ENCODE peak calls at places on chromosomes 12 and 14, in ten cellular contexts. O is tibial artery, J is neuronal stem cell, T is Peyer's patch, G is heart left ventricle, S is neural progenitor cell, W is testis, X is tibial nerve, L is aorta, M is adrenal gland. B is an unnamed sample.

GRCh38 chr14:94373708-94374107 is 14.7 kb downstream of the SERPINA1 start:
- DNase-seq in T (no peak), M (no peak), W (no peak), L (no peak), O (peak; percentile 44), G (no peak), J (no peak), X (peak; percentile 55), S (no peak), B (no peak)

GRCh38 chr12:19190292-19191031 is 60.9 kb downstream of the PLEKHA5 start:
- DNase-seq in L (no peak), W (no peak), M (no peak), G (no peak), O (no peak), T (no peak), J (no peak), S (no peak), X (no peak), B (no peak)

GRCh38 chr12:106744600-106744999 is 29.9 kb upstream of the RIC8B start:
- DNase-seq in J (no peak), M (no peak), S (no peak), L (no peak), W (no peak), X (no peak), T (no peak), G (no peak), O (no peak), B (no peak)

GRCh38 chr12:57094194-57095160 is 5.6 kb downstream of the NAB2 start:
- DNase-seq in J (no peak), G (peak; percentile 24), M (no peak), X (no peak), W (no peak), S (no peak), T (no peak), L (peak; percentile 73), O (no peak), B (no peak)

GRCh38 chr14:54129850-54130640 is 173.4 kb upstream of the BMP4 start:
- DNase-seq in M (no peak), J (no peak), G (no peak), O (no peak), T (no peak), S (no peak), X (no peak), W (no peak), L (no peak), B (no peak)

GRCh38 chr12:92505373-92506340 is 197.1 kb upstream of the PLEKHG7 start:
- DNase-seq in M (peak; percentile 44), X (peak; percentile 81), T (peak; percentile 68), L (peak; percentile 79), G (peak; percentile 75), W (peak; percentile 81), J (peak; percentile 43), S (peak; percentile 51), O (peak; percentile 32), B (peak; percentile 44)

GRCh38 chr12:118350908-118351592 is 21.7 kb downstream of the TAOK3 start:
- DNase-seq in J (no peak), O (no peak), L (no peak), G (no peak), T (no peak), W (no peak), X (no peak), S (no peak), M (no peak), B (no peak)

GRCh38 chr12:53252349-53252916 is 15.7 kb upstream of the ESPL1 start:
- DNase-seq in T (no peak), G (peak; percentile 31), O (no peak), M (no peak), W (no peak), S (no peak), L (no peak), X (no peak), J (no peak), B (peak; percentile 52)

GRCh38 chr14:67269338-67270060 is 28.3 kb downstream of the PALS1 start:
- DNase-seq in J (peak; percentile 55), G (peak; percentile 21), W (no peak), T (no peak), O (no peak), X (no peak), S (peak; percentile 62), L (no peak), M (no peak), B (no peak)

GRCh38 chr12:65943388-65944137 is 119.3 kb downstream of the HMGA2 start:
- DNase-seq in O (no peak), X (no peak), S (no peak), T (no peak), J (no peak), G (no peak), W (no peak), M (no peak), L (no peak), B (no peak)
- H3K36me3 ChIP-seq in O (no peaks in the 10 kb centered on the region), X (no peaks in the 10 kb centered on the region), S (no peaks in the 10 kb centered on the region), T (no peaks in the 10 kb centered on the region), J (no peaks in the 10 kb centered on the region), G (no peaks in the 10 kb centered on the region), W (no peaks in the 10 kb centered on the region), M (no peaks in the 10 kb centered on the region), L (no peaks in the 10 kb centered on the region), B (no peaks in the 10 kb centered on the region)

DNA sequence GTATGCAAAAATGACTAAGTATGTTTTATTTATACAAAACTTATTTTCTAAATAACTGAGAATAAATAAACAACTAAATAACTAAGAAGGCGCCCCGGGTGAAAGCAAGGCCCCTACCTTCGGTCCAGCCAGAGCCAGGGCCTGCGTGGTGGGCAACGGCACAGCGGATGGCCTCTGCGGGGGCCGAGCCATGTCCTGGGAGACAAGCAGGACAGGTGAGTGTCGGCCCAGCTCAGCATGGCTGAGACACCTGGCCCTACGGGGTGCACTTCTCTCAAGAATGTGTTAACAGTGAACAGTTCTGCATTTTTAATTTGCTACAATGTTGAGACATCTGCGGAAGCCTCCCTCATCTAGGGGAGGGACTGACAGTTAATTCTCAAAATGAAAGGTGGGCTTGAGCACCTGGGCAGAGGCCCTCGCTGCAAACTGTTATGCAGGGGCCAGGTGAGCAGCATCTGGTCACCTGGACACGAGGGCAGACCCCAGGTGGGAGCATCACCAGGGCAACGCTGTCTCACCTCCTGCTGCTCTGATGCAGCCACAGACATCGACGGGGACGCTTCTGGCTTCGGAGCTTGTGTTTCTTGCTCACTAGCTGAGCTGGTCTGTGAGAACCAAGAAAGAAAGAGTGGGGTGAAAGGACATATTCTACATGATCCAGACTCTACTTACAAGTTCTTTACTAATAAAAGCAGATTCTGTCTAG is 31.8 kb downstream of the AMN start:
- DNase-seq in J (no peak), M (no peak), L (no peak), O (no peak), X (no peak), T (no peak), W (no peak), S (no peak), G (no peak), B (no peak)
- H3K36me3 ChIP-seq in J (peaks cover 45% of the 10 kb centered on the region), M (peaks cover 98% of the 10 kb centered on the region), L (no peaks in the 10 kb centered on the region), O (peaks cover 85% of the 10 kb centered on the region), X (peaks cover 23% of the 10 kb centered on the region), T (no peaks in the 10 kb centered on the region), W (no peaks in the 10 kb centered on the region), S (no peaks in the 10 kb centered on the region), G (peaks cover 97% of the 10 kb centered on the region), B (peaks cover 29% of the 10 kb centered on the region)

DNA sequence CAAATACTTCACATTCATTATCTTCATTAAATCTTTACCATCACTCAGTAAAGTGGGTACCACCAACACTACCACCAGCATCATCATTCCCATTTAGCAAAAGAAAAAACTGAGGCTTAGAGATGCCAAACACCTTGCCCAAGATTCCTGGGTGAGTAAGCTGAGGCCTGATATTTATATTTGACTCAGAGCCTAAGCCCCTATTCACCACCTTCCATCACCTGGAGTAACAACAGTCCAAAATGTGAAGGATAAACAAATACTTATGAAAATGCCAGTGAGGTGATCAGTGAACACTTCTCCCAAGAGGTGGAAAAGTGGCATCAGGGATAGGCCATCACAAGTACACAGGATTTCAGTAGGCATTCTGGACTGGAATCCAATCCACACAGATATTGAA is 3.7 kb downstream of the SLC38A1 start:
- DNase-seq in O (no peak), J (no peak), L (no peak), W (no peak), G (no peak), S (no peak), T (no peak), M (no peak), X (no peak), B (no peak)
- H3K36me3 ChIP-seq in O (no peaks in the 10 kb centered on the region), J (no peaks in the 10 kb centered on the region), L (no peaks in the 10 kb centered on the region), W (no peaks in the 10 kb centered on the region), G (no peaks in the 10 kb centered on the region), S (no peaks in the 10 kb centered on the region), T (no peaks in the 10 kb centered on the region), M (no peaks in the 10 kb centered on the region), X (no peaks in the 10 kb centered on the region), B (no peaks in the 10 kb centered on the region)

DNA sequence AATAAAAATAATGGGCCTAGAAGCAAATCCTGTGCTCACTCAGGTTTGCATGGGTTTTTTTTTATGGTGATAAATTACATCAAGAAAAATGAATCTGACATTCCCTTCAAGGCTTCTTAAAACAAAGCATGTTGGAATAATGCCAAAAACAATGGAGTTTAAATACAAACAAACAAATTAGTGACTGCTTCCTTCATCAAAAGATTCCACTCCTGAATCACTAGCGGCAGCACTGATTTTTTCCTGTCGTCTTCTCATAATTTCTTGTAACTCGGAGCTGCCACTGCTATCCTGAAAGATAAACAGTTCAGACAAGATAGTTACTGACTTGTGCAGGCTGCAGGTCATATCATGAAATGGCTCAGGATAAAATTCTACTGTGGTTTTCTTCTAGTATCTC is 168.0 kb downstream of the EPS8 start:
- DNase-seq in G (no peak), X (no peak), L (no peak), T (no peak), M (no peak), S (no peak), W (no peak), O (no peak), J (no peak), B (no peak)
- H3K36me3 ChIP-seq in G (peaks cover 20% of the 10 kb centered on the region), X (no peaks in the 10 kb centered on the region), L (peaks cover 2% of the 10 kb centered on the region), T (no peaks in the 10 kb centered on the region), M (no peaks in the 10 kb centered on the region), S (no peaks in the 10 kb centered on the region), W (no peaks in the 10 kb centered on the region), O (peaks cover 71% of the 10 kb centered on the region), J (peaks cover 2% of the 10 kb centered on the region), B (no peaks in the 10 kb centered on the region)

DNA sequence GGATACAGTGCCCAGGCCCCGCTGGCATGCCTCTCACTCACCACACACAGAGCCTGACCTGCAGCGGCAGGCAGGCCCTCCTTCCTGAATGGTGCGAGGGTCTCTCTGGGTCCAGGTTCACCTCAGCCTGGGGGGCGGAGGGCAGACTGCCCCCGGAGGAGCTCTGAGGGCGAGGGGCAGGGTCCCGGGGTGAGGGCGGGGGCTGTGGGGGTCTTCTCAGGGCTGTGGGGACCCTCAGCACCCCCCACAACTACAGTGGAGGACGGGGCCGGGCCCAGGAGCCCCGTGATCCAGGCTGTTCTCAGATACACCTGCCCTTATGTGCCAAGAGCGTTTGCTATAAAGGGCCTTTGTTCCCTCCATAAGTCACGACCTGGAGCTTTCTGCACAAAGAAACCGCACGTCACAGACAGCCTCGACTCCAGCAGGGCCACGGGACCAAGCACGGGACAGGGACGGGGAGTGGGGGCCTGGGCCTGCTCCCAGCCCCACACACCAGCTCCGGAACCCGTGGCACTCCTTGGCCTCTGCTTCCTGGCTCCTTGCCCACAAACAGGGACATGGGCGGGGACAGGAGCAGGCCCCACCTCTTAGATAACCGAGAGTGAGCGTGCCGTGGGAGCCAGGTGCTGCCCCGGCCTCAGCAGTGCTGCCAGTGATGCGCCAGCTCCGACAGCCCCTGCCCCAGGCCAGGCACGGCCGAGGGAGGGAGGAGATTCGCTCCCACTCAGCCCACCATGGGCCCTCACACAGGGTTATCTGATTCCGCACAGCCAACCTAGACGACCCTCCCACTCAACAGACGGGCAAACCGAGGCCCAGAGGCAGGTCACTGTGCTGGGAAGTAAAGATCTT is 101.9 kb downstream of the RFLNA start:
- DNase-seq in J (no peak), L (no peak), G (peak; percentile 78), O (peak; percentile 54), W (peak; percentile 91), X (peak; percentile 61), S (no peak), T (no peak), M (peak; percentile 87), B (no peak)
- H3K36me3 ChIP-seq in J (peaks cover 26% of the 10 kb centered on the region), L (no peaks in the 10 kb centered on the region), G (peaks cover 84% of the 10 kb centered on the region), O (peaks cover 6% of the 10 kb centered on the region), W (no peaks in the 10 kb centered on the region), X (peaks cover 4% of the 10 kb centered on the region), S (no peaks in the 10 kb centered on the region), T (no peaks in the 10 kb centered on the region), M (peaks cover 45% of the 10 kb centered on the region), B (peaks cover 52% of the 10 kb centered on the region)